ENCODE peak calls at places on chromosome 5, in eight cellular contexts. One of them, this sample, is unnamed.

GRCh38 chr5:52727001-52727400 is 60.7 kb upstream of the ITGA1 start:
- DNase-seq in endothelial cell: no peak
- DNase-seq in MM.1S: no peak
- DNase-seq in activated B cell treated with CpG ODN at 0.5 μM for 24 hours: no peak
- DNase-seq in HFFc6: no peak
- DNase-seq in cardiac muscle cell: no peak
- DNase-seq in CD8-positive, alpha-beta T cell: no peak
- DNase-seq in RWPE1: no peak
- DNase-seq in this sample: no peak

GRCh38 chr5:11248958-11249357 is 487.9 kb upstream of the DAP start:
- DNase-seq in RWPE1: no peak
- DNase-seq in cardiac muscle cell: no peak
- DNase-seq in MM.1S: no peak
- DNase-seq in HFFc6: no peak
- DNase-seq in endothelial cell: no peak
- DNase-seq in activated B cell treated with CpG ODN at 0.5 μM for 24 hours: no peak
- DNase-seq in CD8-positive, alpha-beta T cell: no peak
- DNase-seq in this sample: no peak

GRCh38 chr5:140253985-140254384 is 48.9 kb downstream of the PFDN1 start:
- DNase-seq in MM.1S: no peak
- DNase-seq in HFFc6: no peak
- DNase-seq in CD8-positive, alpha-beta T cell: no peak
- DNase-seq in cardiac muscle cell: no peak
- DNase-seq in endothelial cell: no peak
- DNase-seq in RWPE1: peak
- DNase-seq in activated B cell treated with CpG ODN at 0.5 μM for 24 hours: no peak
- DNase-seq in this sample: no peak

GRCh38 chr5:149267241-149267973 is 4.3 kb upstream of the AFAP1L1 start:
- DNase-seq in endothelial cell: no peak
- DNase-seq in RWPE1: no peak
- DNase-seq in MM.1S: no peak
- DNase-seq in cardiac muscle cell: no peak
- DNase-seq in activated B cell treated with CpG ODN at 0.5 μM for 24 hours: no peak
- DNase-seq in CD8-positive, alpha-beta T cell: no peak
- DNase-seq in HFFc6: no peak
- DNase-seq in this sample: no peak

GRCh38 chr5:53303105-53303504 is 177.3 kb upstream of the FST start:
- DNase-seq in endothelial cell: no peak
- DNase-seq in cardiac muscle cell: no peak
- DNase-seq in CD8-positive, alpha-beta T cell: no peak
- DNase-seq in MM.1S: no peak
- DNase-seq in activated B cell treated with CpG ODN at 0.5 μM for 24 hours: no peak
- DNase-seq in RWPE1: peak
- DNase-seq in HFFc6: peak
- DNase-seq in this sample: no peak

GRCh38 chr5:122089614-122090013 is 11.6 kb upstream of the LOX start:
- DNase-seq in MM.1S: peak
- DNase-seq in cardiac muscle cell: no peak
- DNase-seq in activated B cell treated with CpG ODN at 0.5 μM for 24 hours: no peak
- DNase-seq in RWPE1: no peak
- DNase-seq in CD8-positive, alpha-beta T cell: no peak
- DNase-seq in HFFc6: peak
- DNase-seq in endothelial cell: no peak
- DNase-seq in this sample: no peak

GRCh38 chr5:119058979-119059529 is 11.8 kb upstream of the DMXL1 start:
- DNase-seq in CD8-positive, alpha-beta T cell: no peak
- DNase-seq in endothelial cell: no peak
- DNase-seq in HFFc6: no peak
- DNase-seq in MM.1S: no peak
- DNase-seq in RWPE1: no peak
- DNase-seq in cardiac muscle cell: no peak
- DNase-seq in activated B cell treated with CpG ODN at 0.5 μM for 24 hours: no peak
- DNase-seq in this sample: no peak

GRCh38 chr5:145463634-145464033 is 371.5 kb downstream of the PRELID2 start:
- DNase-seq in cardiac muscle cell: no peak
- DNase-seq in RWPE1: no peak
- DNase-seq in CD8-positive, alpha-beta T cell: no peak
- DNase-seq in activated B cell treated with CpG ODN at 0.5 μM for 24 hours: no peak
- DNase-seq in HFFc6: no peak
- DNase-seq in endothelial cell: no peak
- DNase-seq in MM.1S: no peak
- DNase-seq in this sample: no peak

GRCh38 chr5:137370511-137371071 is 128.5 kb downstream of the SPOCK1 start:
- DNase-seq in HFFc6: peak
- DNase-seq in CD8-positive, alpha-beta T cell: no peak
- DNase-seq in MM.1S: no peak
- DNase-seq in endothelial cell: no peak
- DNase-seq in RWPE1: peak
- DNase-seq in activated B cell treated with CpG ODN at 0.5 μM for 24 hours: no peak
- DNase-seq in cardiac muscle cell: no peak
- DNase-seq in this sample: no peak

GRCh38 chr5:149471406-149472183 is 79.6 kb downstream of the CSNK1A1 start:
- DNase-seq in MM.1S: no peak
- DNase-seq in RWPE1: peak
- DNase-seq in CD8-positive, alpha-beta T cell: no peak
- DNase-seq in activated B cell treated with CpG ODN at 0.5 μM for 24 hours: no peak
- DNase-seq in HFFc6: peak
- DNase-seq in cardiac muscle cell: no peak
- DNase-seq in endothelial cell: no peak
- DNase-seq in this sample: no peak

GRCh38 chr5:115624994-115625393 is 842 bp downstream of the TMED7 start:
- DNase-seq in endothelial cell: no peak
- DNase-seq in CD8-positive, alpha-beta T cell: no peak
- DNase-seq in MM.1S: no peak
- DNase-seq in activated B cell treated with CpG ODN at 0.5 μM for 24 hours: no peak
- DNase-seq in HFFc6: no peak
- DNase-seq in RWPE1: no peak
- DNase-seq in cardiac muscle cell: no peak
- DNase-seq in this sample: no peak

GRCh38 chr5:41649659-41650058 is 139.3 kb upstream of the PLCXD3 start:
- DNase-seq in CD8-positive, alpha-beta T cell: no peak
- DNase-seq in RWPE1: no peak
- DNase-seq in cardiac muscle cell: no peak
- DNase-seq in activated B cell treated with CpG ODN at 0.5 μM for 24 hours: no peak
- DNase-seq in HFFc6: peak
- DNase-seq in endothelial cell: no peak
- DNase-seq in MM.1S: no peak
- DNase-seq in this sample: no peak

GRCh38 chr5:141951341-141951781 is 6.6 kb downstream of the PCDH12 start:
- DNase-seq in activated B cell treated with CpG ODN at 0.5 μM for 24 hours: no peak
- DNase-seq in endothelial cell: peak
- DNase-seq in cardiac muscle cell: peak
- DNase-seq in RWPE1: peak
- DNase-seq in HFFc6: no peak
- DNase-seq in MM.1S: no peak
- DNase-seq in CD8-positive, alpha-beta T cell: peak
- DNase-seq in this sample: peak

GRCh38 chr5:112125910-112126309 is 293.2 kb downstream of the EPB41L4A start:
- DNase-seq in endothelial cell: no peak
- DNase-seq in MM.1S: no peak
- DNase-seq in RWPE1: no peak
- DNase-seq in cardiac muscle cell: no peak
- DNase-seq in CD8-positive, alpha-beta T cell: no peak
- DNase-seq in activated B cell treated with CpG ODN at 0.5 μM for 24 hours: no peak
- DNase-seq in HFFc6: no peak
- DNase-seq in this sample: no peak

GRCh38 chr5:56476487-56476856 is 243.3 kb upstream of the ANKRD55 start:
- DNase-seq in activated B cell treated with CpG ODN at 0.5 μM for 24 hours: no peak
- DNase-seq in RWPE1: no peak
- DNase-seq in HFFc6: no peak
- DNase-seq in CD8-positive, alpha-beta T cell: no peak
- DNase-seq in MM.1S: no peak
- DNase-seq in cardiac muscle cell: no peak
- DNase-seq in endothelial cell: no peak
- DNase-seq in this sample: no peak

GRCh38 chr5:134111741-134112647 is 2.5 kb upstream of the TCF7 start:
- DNase-seq in endothelial cell: no peak
- DNase-seq in MM.1S: no peak
- DNase-seq in HFFc6: peak
- DNase-seq in RWPE1: no peak
- DNase-seq in CD8-positive, alpha-beta T cell: peak
- DNase-seq in cardiac muscle cell: no peak
- DNase-seq in activated B cell treated with CpG ODN at 0.5 μM for 24 hours: no peak
- DNase-seq in this sample: peak

GRCh38 chr5:150060471-150060870 is 25.9 kb downstream of the CSF1R start:
- DNase-seq in MM.1S: no peak
- DNase-seq in RWPE1: no peak
- DNase-seq in activated B cell treated with CpG ODN at 0.5 μM for 24 hours: no peak
- DNase-seq in endothelial cell: no peak
- DNase-seq in cardiac muscle cell: no peak
- DNase-seq in HFFc6: no peak
- DNase-seq in CD8-positive, alpha-beta T cell: no peak
- DNase-seq in this sample: no peak

GRCh38 chr5:14176888-14177287 is 33.7 kb downstream of the TRIO start:
- DNase-seq in MM.1S: no peak
- DNase-seq in activated B cell treated with CpG ODN at 0.5 μM for 24 hours: no peak
- DNase-seq in CD8-positive, alpha-beta T cell: no peak
- DNase-seq in cardiac muscle cell: no peak
- DNase-seq in endothelial cell: no peak
- DNase-seq in HFFc6: no peak
- DNase-seq in RWPE1: no peak
- DNase-seq in this sample: no peak

GRCh38 chr5:39780341-39780740 is 355.6 kb upstream of the DAB2 start:
- DNase-seq in activated B cell treated with CpG ODN at 0.5 μM for 24 hours: no peak
- DNase-seq in CD8-positive, alpha-beta T cell: no peak
- DNase-seq in endothelial cell: peak
- DNase-seq in cardiac muscle cell: no peak
- DNase-seq in MM.1S: no peak
- DNase-seq in HFFc6: no peak
- DNase-seq in RWPE1: no peak
- DNase-seq in this sample: no peak

GRCh38 chr5:35665066-35665465 is 47.4 kb downstream of the SPEF2 start:
- DNase-seq in CD8-positive, alpha-beta T cell: no peak
- DNase-seq in HFFc6: no peak
- DNase-seq in activated B cell treated with CpG ODN at 0.5 μM for 24 hours: no peak
- DNase-seq in cardiac muscle cell: no peak
- DNase-seq in RWPE1: no peak
- DNase-seq in MM.1S: no peak
- DNase-seq in endothelial cell: no peak
- DNase-seq in this sample: no peak

DNA sequence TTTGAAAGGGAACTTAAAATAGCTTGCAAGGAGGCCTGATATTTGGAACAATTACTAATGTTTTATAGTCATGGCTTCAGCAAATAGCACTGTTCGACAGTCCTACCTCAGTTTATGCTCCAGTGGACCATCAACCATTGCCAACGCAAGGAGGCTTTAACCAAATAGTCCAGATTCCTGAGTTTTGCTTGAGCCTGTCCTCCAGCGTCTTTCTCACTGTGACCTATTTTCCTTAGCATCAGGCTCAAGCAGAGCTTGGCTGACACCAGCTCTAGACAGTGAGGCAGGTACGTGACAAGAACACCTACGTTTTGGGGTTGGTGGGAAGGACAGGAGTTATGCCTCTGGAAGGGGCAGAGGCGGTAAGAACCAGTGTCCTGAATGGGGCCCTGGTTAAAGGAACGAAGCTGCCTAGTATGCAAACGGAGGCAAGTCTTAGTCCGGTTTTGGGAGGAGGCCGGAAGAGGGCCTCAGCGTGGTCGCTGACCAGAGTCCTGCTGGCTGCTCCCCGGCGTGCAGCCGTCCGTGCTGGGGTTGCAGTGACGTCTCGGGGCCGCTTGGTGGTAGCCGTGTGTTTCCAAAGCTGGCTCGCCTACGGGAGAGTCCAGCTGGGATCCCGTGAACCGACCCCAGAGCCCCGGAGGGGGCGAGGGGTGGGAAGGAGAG is 998 bp upstream of the FGF18 start:
- DNase-seq in HFFc6: peak
- DNase-seq in RWPE1: peak
- DNase-seq in activated B cell treated with CpG ODN at 0.5 μM for 24 hours: peak
- DNase-seq in cardiac muscle cell: peak
- DNase-seq in MM.1S: peak
- DNase-seq in endothelial cell: peak
- DNase-seq in CD8-positive, alpha-beta T cell: peak
- DNase-seq in this sample: peak
- TF ChIP-seq CTCF in HFFc6: peak
- TF ChIP-seq CTCF in RWPE1: peak
- TF ChIP-seq CTCF in activated B cell treated with CpG ODN at 0.5 μM for 24 hours: peak
- TF ChIP-seq CTCF in cardiac muscle cell: peak
- TF ChIP-seq CTCF in MM.1S: peak
- TF ChIP-seq CTCF in endothelial cell: peak
- TF ChIP-seq CTCF in CD8-positive, alpha-beta T cell: peak
- TF ChIP-seq CTCF in this sample: peak

GRCh38 chr5:37774912-37775483 is 64.8 kb downstream of the GDNF start:
- DNase-seq in MM.1S: peak
- DNase-seq in activated B cell treated with CpG ODN at 0.5 μM for 24 hours: no peak
- DNase-seq in HFFc6: peak
- DNase-seq in cardiac muscle cell: no peak
- DNase-seq in endothelial cell: no peak
- DNase-seq in CD8-positive, alpha-beta T cell: no peak
- DNase-seq in RWPE1: no peak
- DNase-seq in this sample: no peak
- TF ChIP-seq CTCF in MM.1S: peak
- TF ChIP-seq CTCF in activated B cell treated with CpG ODN at 0.5 μM for 24 hours: no peak
- TF ChIP-seq CTCF in HFFc6: peak
- TF ChIP-seq CTCF in cardiac muscle cell: peak
- TF ChIP-seq CTCF in endothelial cell: peak
- TF ChIP-seq CTCF in CD8-positive, alpha-beta T cell: peak
- TF ChIP-seq CTCF in RWPE1: peak
- TF ChIP-seq CTCF in this sample: peak

DNA sequence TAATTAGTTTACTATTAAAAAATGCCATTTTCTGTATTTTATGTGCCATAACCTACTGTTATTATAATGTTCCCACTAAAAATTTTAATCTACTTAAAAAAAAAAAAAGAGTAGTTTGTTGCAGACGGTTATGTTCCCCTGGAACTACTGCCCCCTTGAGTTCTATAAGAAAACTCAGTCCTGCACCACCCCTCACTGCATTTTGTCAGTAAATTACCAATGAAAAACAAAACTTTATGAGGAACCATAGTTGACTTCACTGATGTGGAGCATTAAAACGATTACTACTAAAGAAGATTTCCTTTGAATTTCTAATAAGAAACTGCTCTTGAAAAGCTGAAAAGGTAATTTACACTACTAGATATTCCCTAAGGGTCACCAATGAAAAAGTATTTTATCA is 288.7 kb downstream of the FBXL17 start:
- DNase-seq in MM.1S: no peak
- DNase-seq in RWPE1: no peak
- DNase-seq in endothelial cell: no peak
- DNase-seq in activated B cell treated with CpG ODN at 0.5 μM for 24 hours: no peak
- DNase-seq in HFFc6: no peak
- DNase-seq in cardiac muscle cell: peak
- DNase-seq in CD8-positive, alpha-beta T cell: no peak
- DNase-seq in this sample: peak
- TF ChIP-seq CTCF in MM.1S: peak
- TF ChIP-seq CTCF in RWPE1: peak
- TF ChIP-seq CTCF in endothelial cell: peak
- TF ChIP-seq CTCF in activated B cell treated with CpG ODN at 0.5 μM for 24 hours: no peak
- TF ChIP-seq CTCF in HFFc6: peak
- TF ChIP-seq CTCF in cardiac muscle cell: peak
- TF ChIP-seq CTCF in CD8-positive, alpha-beta T cell: no peak
- TF ChIP-seq CTCF in this sample: no peak

DNA sequence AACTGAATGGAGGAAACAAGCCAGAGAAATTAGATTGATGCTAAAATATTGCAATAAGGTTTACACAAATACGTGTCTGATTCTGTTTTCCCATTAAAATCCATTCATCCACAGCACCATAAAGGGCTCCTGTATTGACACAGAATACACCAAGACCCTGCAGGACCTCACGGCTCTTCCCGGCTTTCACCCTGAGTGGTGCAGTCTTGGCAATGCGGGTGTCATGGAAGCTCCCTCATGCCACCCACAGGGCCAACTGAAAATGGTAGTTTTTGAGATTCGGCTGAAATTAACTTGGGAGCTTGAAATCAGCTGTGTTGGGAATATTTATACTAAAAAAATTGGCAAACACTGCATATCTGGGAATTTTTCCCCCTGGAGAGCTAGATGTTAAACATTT is 17.3 kb upstream of the EXOC3 start:
- DNase-seq in cardiac muscle cell: no peak
- DNase-seq in MM.1S: no peak
- DNase-seq in CD8-positive, alpha-beta T cell: no peak
- DNase-seq in endothelial cell: no peak
- DNase-seq in activated B cell treated with CpG ODN at 0.5 μM for 24 hours: no peak
- DNase-seq in RWPE1: no peak
- DNase-seq in HFFc6: no peak
- DNase-seq in this sample: no peak
- TF ChIP-seq CTCF in cardiac muscle cell: peak
- TF ChIP-seq CTCF in MM.1S: no peak
- TF ChIP-seq CTCF in CD8-positive, alpha-beta T cell: no peak
- TF ChIP-seq CTCF in endothelial cell: no peak
- TF ChIP-seq CTCF in activated B cell treated with CpG ODN at 0.5 μM for 24 hours: no peak
- TF ChIP-seq CTCF in RWPE1: no peak
- TF ChIP-seq CTCF in HFFc6: peak
- TF ChIP-seq CTCF in this sample: no peak

This sample was measured in GM20000.